ENCODE peak calls at places on chromosomes 16 and 17, in eight cellular contexts. K is spleen, N is HCT116, C is stomach, F is endothelial cell of umbilical vein, O is breast epithelium, S is esophagus muscularis mucosa, W is prostate gland. M is an unnamed sample.

GRCh38 chr16:23518435-23518891 is 8.2 kb upstream of the GGA2 start:
- DNase-seq in N (no peak), C (no peak), K (no peak), F (peak), S (no peak), O (no peak), W (no peak), M (no peak)

GRCh38 chr17:56678249-56679144 is 85.0 kb downstream of the NOG start:
- DNase-seq in O (no peak), C (no peak), S (no peak), W (no peak), N (no peak), K (no peak), F (no peak), M (no peak)

GRCh38 chr16:16019488-16019887 is 70.1 kb downstream of the ABCC1 start:
- DNase-seq in K (no peak), S (no peak), F (no peak), C (no peak), N (peak), O (no peak), W (no peak), M (no peak)

GRCh38 chr16:19168173-19169080 is at the start of gene SYT17:
- DNase-seq in K (peak), W (peak), N (no peak), F (no peak), C (peak), S (no peak), O (no peak), M (no peak)

GRCh38 chr17:64327201-64327930 is 63.3 kb downstream of the PECAM1 start:
- DNase-seq in S (no peak), K (no peak), W (no peak), N (no peak), C (no peak), F (peak), O (no peak), M (no peak)

GRCh38 chr17:64698725-64699124 is 36.6 kb upstream of the SMURF2 start:
- DNase-seq in O (no peak), N (no peak), W (no peak), C (no peak), F (no peak), K (no peak), S (no peak), M (no peak)

GRCh38 chr16:84950906-84951305 is 60.4 kb downstream of the ZDHHC7 start:
- DNase-seq in C (no peak), K (no peak), N (no peak), S (no peak), F (no peak), O (no peak), W (no peak), M (no peak)

GRCh38 chr16:35569413-35569812 is 2110.0 kb downstream of the TP53TG3F start:
- DNase-seq in N (no peak), C (no peak), K (no peak), F (no peak), W (no peak), O (no peak), S (no peak), M (no peak)

GRCh38 chr16:2711370-2712062 is 8.5 kb downstream of the PRSS27 start:
- DNase-seq in K (peak), O (no peak), N (no peak), W (no peak), S (no peak), F (no peak), C (no peak), M (no peak)

GRCh38 chr17:57915980-57916757 is 39.0 kb downstream of the CUEDC1 start:
- DNase-seq in K (no peak), C (no peak), F (no peak), N (no peak), O (no peak), W (no peak), S (no peak), M (no peak)

GRCh38 chr17:77919276-77919675 is 39.2 kb upstream of the TNRC6C start:
- DNase-seq in C (no peak), K (no peak), N (no peak), S (no peak), F (no peak), O (no peak), W (no peak), M (no peak)

GRCh38 chr17:42287305-42288077 is 807 bp upstream of the STAT5A start:
- DNase-seq in N (no peak), F (peak), C (peak), S (peak), O (no peak), K (peak), W (no peak), M (peak)

GRCh38 chr17:42286411-42287295 is 1.6 kb upstream of the STAT5A start:
- DNase-seq in O (no peak), K (peak), S (peak), C (peak), F (no peak), N (no peak), W (no peak), M (peak)

GRCh38 chr17:42288985-42289862 is 926 bp downstream of the STAT5A start:
- DNase-seq in F (no peak), K (peak), C (peak), N (no peak), O (no peak), W (no peak), S (no peak), M (peak)

GRCh38 chr17:42289863-42290165 is 1.5 kb downstream of the STAT5A start:
- DNase-seq in F (no peak), C (no peak), N (no peak), O (no peak), S (no peak), K (peak), W (no peak), M (peak)

GRCh38 chr17:42288078-42288984 is at the start of gene STAT5A:
- DNase-seq in K (peak), O (peak), C (peak), N (no peak), W (peak), F (peak), S (peak), M (peak)
- TF ChIP-seq POLR2AphosphoS5 in K (peak), O (peak), C (peak), N (no peak), W (peak), F (peak), S (peak), M (peak)

GRCh38 chr16:30957456-30958163 is at the start of gene SETD1A:
- DNase-seq in K (peak), O (peak), C (peak), N (peak), F (peak), S (peak), W (peak), M (peak)
- TF ChIP-seq POLR2A in K (no peak), O (no peak), C (no peak), N (no peak), F (no peak), S (no peak), W (peak), M (peak)

GRCh38 chr17:8154608-8155152 is 2.5 kb upstream of the PER1 start:
- DNase-seq in S (no peak), O (no peak), W (no peak), C (no peak), K (no peak), N (no peak), F (no peak), M (peak)
- H3K4me3 ChIP-seq in S (peak), O (peak), W (peak), C (peak), K (peak), N (peak), F (no peak), M (peak)

GRCh38 chr17:39729280-39729851 is 966 bp downstream of the MIEN1 start:
- DNase-seq in K (no peak), F (no peak), N (no peak), W (no peak), O (no peak), C (no peak), S (no peak), M (no peak)

GRCh38 chr17:39722965-39723848 is 7.1 kb downstream of the MIEN1 start:
- DNase-seq in O (no peak), C (no peak), S (no peak), W (no peak), N (no peak), K (no peak), F (no peak), M (no peak)

GRCh38 chr17:39727556-39727955 is 2.8 kb downstream of the MIEN1 start:
- DNase-seq in O (no peak), F (no peak), K (no peak), N (no peak), S (no peak), W (no peak), C (no peak), M (no peak)

GRCh38 chr17:39724731-39725130 is 5.6 kb downstream of the MIEN1 start:
- DNase-seq in W (no peak), K (no peak), F (no peak), C (no peak), N (no peak), O (no peak), S (no peak), M (no peak)

DNA sequence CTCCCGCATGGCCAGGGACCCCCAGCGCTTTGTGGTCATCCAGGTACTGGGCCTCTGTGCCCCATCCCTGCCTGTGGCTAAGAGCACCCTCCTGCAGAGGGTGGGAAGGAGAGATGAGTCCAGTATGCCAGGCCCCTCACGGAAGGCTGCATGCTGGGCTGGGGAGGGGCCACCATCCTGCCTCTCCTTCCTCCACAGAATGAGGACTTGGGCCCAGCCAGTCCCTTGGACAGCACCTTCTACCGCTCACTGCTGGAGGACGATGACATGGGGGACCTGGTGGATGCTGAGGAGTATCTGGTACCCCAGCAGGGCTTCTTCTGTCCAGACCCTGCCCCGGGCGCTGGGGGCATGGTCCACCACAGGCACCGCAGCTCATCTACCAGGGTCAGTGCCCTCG is 3.7 kb downstream of the MIEN1 start:
- DNase-seq in F (no peak), C (no peak), O (no peak), W (no peak), N (no peak), S (no peak), K (no peak), M (no peak)
- TF ChIP-seq POLR2AphosphoS5 in F (no peak), C (no peak), O (no peak), W (no peak), N (no peak), S (no peak), K (peak), M (no peak)

DNA sequence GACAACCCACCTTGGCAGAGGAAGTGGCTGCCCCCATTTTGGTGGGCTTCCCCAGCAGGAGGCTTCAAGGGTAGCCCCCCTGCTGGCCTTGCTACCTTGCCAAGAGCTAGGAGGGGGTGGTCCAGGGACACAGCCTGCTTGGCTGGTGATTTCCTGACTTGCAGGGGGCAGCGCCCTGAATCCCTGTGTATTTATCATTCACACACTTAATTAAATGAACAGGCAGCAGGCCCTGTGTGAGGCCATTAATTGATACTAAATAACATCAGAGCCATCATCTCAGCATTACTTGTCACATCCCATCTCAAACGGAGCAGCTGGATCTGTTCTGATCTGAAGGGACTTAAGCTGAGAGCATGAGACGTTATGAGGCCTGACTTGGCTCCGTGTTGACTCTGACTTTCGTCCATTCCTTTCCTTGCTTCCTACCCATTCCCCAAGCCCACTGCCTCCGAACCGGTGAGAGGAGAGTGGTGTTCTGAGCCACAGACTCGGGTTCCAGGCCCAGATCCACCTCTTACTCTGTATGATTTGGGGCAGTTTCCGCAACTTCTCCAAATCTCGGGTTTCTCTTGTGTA is 33.6 kb downstream of the CACNA1G start:
- DNase-seq in W (no peak), C (no peak), S (no peak), N (no peak), O (no peak), K (no peak), F (no peak), M (no peak)
- TF ChIP-seq POLR2A in W (no peak), C (no peak), S (no peak), N (no peak), O (no peak), K (no peak), F (no peak), M (no peak)

GRCh38 chr16:51592013-51592501 is 441.0 kb upstream of the SALL1 start:
- DNase-seq in C (no peak), W (no peak), O (no peak), F (no peak), N (no peak), K (no peak), S (no peak), M (no peak)
- H3K4me3 ChIP-seq in C (no peak), W (no peak), O (no peak), F (no peak), N (no peak), K (no peak), S (no peak), M (no peak)

DNA sequence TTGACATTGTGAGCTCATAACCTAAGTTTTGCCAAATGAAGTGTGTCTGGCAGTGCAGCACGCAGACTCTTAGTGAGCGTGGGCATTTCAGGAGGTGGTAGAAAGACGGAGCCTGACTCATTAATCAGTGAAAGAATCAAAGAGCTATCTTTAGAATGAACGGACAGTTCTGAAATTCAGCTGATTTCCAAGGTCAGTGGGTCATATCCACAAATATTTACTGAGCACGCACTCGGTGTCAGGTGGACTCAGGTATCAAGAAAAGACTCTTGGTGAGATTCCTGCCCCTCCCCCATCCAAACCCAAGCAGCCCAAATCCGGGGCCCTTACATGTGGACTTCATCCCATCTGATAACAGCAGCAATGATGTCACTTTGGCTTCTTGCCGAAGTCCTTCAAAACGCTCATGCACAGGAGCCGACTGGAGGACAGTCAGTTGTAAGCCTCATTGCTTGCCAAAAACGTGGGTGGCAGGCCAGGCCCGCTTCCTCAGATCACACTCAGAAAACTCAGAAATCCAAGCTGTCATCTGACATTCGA is 185.8 kb downstream of the HS3ST3A1 start:
- DNase-seq in N (peak), O (no peak), S (no peak), F (no peak), W (peak), C (no peak), K (no peak), M (no peak)
- TF ChIP-seq POLR2AphosphoS5 in N (no peak), O (no peak), S (no peak), F (no peak), W (no peak), C (no peak), K (no peak), M (no peak)

GRCh38 chr17:66301418-66301863 is 972 bp upstream of the PRKCA start:
- DNase-seq in W (no peak), S (no peak), O (no peak), N (no peak), C (no peak), K (no peak), F (peak), M (no peak)

GRCh38 chr17:66302761-66303626 is 581 bp downstream of the PRKCA start:
- DNase-seq in N (no peak), W (peak), O (peak), C (peak), K (peak), S (no peak), F (peak), M (no peak)

GRCh38 chr17:66300956-66301355 is 1.5 kb upstream of the PRKCA start:
- DNase-seq in F (no peak), N (no peak), K (no peak), C (no peak), W (no peak), S (no peak), O (no peak), M (no peak)

GRCh38 chr17:66299721-66300120 is 2.7 kb upstream of the PRKCA start:
- DNase-seq in C (no peak), S (no peak), W (no peak), F (no peak), N (no peak), O (no peak), K (no peak), M (no peak)

DNA sequence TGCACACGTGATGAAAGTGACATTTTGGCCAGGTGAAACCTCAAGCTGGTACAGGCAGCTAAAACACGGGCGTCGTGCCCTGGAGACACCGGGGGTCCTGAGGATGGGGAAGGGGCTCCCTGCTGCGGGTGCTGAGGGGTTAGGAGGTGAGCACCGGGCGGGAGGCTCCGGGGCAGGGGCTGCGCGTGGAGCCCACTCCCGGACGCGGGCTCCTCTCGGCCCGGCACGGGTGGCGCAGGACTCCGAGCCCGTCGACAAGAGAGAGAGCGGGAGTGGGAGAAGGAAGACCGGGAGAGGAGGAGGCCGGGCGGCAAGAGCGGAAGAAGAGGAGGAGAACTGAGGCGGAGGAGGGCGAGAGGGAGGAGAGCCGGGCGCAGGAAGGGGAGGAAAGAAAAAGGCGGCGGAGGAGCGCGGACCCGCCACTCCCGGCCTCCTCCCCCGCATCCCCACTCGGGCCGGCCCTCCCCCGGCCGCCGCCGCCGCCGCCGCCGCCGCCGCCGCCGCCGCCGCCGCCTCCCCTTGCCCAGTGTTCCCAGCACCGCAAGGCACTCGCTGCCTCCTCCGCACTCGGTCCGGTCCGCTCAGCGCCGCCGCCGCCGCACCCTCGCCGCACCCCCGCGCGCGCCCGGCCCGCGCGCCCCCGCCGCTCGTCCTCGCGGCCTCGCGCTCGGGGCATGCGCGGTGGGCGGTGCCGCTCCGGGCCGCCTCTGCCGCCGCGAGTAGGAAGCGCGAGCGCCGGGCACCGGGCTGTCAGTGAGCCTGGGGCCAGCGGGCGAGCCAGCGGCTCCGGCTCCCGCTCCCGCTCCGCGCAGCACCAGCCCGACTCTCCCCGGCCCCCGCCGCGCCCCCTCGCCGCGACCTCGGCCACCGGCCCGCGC is at the start of gene PRKCA:
- DNase-seq in N (peak), C (peak), O (no peak), W (peak), S (no peak), K (peak), F (peak), M (peak)
- TF ChIP-seq POLR2A in N (peak), C (no peak), O (no peak), W (peak), S (no peak), K (no peak), F (peak), M (no peak)

GRCh38 chr17:79839363-79840203 is at the start of gene CBX4:
- DNase-seq in W (peak), O (peak), S (peak), F (peak), K (peak), C (peak), N (peak), M (peak)

GRCh38 chr17:79841369-79842135 is 2.3 kb upstream of the CBX4 start:
- DNase-seq in S (no peak), K (peak), O (no peak), C (no peak), W (no peak), F (no peak), N (no peak), M (no peak)

GRCh38 chr17:79838541-79839274 is 532 bp downstream of the CBX4 start:
- DNase-seq in W (peak), K (peak), O (no peak), F (peak), N (no peak), C (peak), S (no peak), M (no peak)

GRCh38 chr17:79840989-79841286 is 1.7 kb upstream of the CBX4 start:
- DNase-seq in N (no peak), F (no peak), O (no peak), W (no peak), S (no peak), C (no peak), K (no peak), M (no peak)

DNA sequence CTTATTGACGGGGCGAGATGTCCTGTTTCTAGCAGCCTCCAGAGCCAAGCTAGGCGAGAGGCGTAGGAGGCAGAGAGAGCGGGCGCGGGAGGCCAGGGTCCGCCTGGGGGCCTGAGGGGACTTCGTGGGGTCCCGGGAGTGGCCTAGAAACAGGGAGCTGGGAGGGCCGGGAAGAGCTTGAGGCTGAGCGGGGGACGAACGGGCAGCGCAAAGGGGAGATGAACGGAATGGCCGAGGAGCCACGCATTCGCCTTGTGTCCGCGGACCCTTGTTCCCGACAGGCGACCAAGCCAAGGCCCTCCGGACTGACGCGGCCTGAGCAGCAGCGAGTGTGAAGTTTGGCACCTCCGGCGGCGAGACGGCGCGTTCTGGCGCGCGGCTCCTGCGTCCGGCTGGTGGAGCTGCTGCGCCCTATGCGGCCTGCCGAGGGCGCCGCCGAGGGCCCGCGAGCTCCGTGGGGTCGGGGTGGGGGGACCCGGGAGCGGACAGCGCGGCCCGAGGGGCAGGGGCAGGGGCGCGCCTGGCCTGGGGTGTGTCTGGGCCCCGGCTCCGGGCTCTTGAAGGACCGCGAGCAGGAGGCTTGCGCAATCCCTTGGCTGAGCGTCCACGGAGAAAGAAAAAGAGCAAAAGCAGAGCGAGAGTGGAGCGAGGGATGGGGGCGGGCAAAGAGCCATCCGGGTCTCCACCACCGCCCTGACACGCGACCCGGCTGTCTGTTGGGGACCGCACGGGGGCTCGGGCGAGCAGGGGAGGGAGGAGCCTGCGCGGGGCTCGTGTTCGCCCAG is 1.2 kb upstream of the CBX4 start:
- DNase-seq in K (peak), C (peak), F (peak), O (no peak), N (no peak), W (peak), S (no peak), M (peak)
- H3K4me3 ChIP-seq in K (peak), C (peak), F (no peak), O (peak), N (peak), W (no peak), S (peak), M (peak)